ENCODE peak calls at places on chromosomes 3 and 15, in ten cellular contexts. L, B, Y, X, A, K, C, I, F and T are unnamed samples.

GRCh38 chr15:42854576-42854975 is 66.0 kb downstream of the TTBK2 start:
- DNase-seq in L (no peak), B (no peak), Y (no peak), X (no peak), A (no peak), K (no peak), C (no peak), I (no peak), F (no peak), T (no peak)

GRCh38 chr3:15903164-15903563 is 105.4 kb upstream of the ANKRD28 start:
- DNase-seq in L (no peak), B (no peak), Y (no peak), X (no peak), A (peak), K (no peak), C (no peak), I (no peak), F (no peak), T (no peak)

GRCh38 chr3:56799251-56799882 is 2.4 kb downstream of the ARHGEF3 start:
- DNase-seq in L (no peak), B (no peak), Y (no peak), X (no peak), A (peak), K (peak), C (no peak), I (no peak), F (no peak), T (peak)

GRCh38 chr3:57961828-57962447 is 46.3 kb upstream of the FLNB start:
- DNase-seq in L (no peak), B (no peak), Y (no peak), X (no peak), A (peak), K (no peak), C (no peak), I (no peak), F (no peak), T (peak)

GRCh38 chr15:57534279-57534678 is 57.4 kb upstream of the MYZAP start:
- DNase-seq in L (no peak), B (no peak), Y (no peak), X (no peak), A (no peak), K (no peak), C (no peak), I (no peak), F (no peak), T (no peak)

GRCh38 chr3:72255736-72256559 is 471.0 kb upstream of the PROK2 start:
- DNase-seq in L (no peak), B (no peak), Y (no peak), X (peak), A (peak), K (peak), C (no peak), I (no peak), F (no peak), T (no peak)

GRCh38 chr3:107916166-107916565 is 174.7 kb downstream of the CD47 start:
- DNase-seq in L (no peak), B (no peak), Y (no peak), X (no peak), A (no peak), K (no peak), C (no peak), I (no peak), F (no peak), T (no peak)

GRCh38 chr15:98809273-98809672 is 160.9 kb downstream of the IGF1R start:
- DNase-seq in L (no peak), B (no peak), Y (no peak), X (no peak), A (no peak), K (no peak), C (peak), I (no peak), F (no peak), T (no peak)

GRCh38 chr15:83698294-83698693 is 44.4 kb downstream of the ADAMTSL3 start:
- DNase-seq in L (no peak), B (no peak), Y (no peak), X (no peak), A (peak), K (no peak), C (no peak), I (no peak), F (no peak), T (no peak)

GRCh38 chr3:151908399-151908798 is 35.0 kb downstream of the SUCNR1 start:
- DNase-seq in L (no peak), B (no peak), Y (no peak), X (no peak), A (no peak), K (no peak), C (no peak), I (no peak), F (no peak), T (no peak)

GRCh38 chr3:196287066-196287404 is 491 bp downstream of the PCYT1A start:
- DNase-seq in L (no peak), B (no peak), Y (peak), X (peak), A (peak), K (no peak), C (no peak), I (no peak), F (no peak), T (peak)

GRCh38 chr15:22951381-22952280 is 28.5 kb downstream of the CYFIP1 start:
- DNase-seq in L (no peak), B (no peak), Y (no peak), X (no peak), A (no peak), K (no peak), C (no peak), I (no peak), F (no peak), T (no peak)

GRCh38 chr3:126743781-126744180 is 39.7 kb downstream of the CHCHD6 start:
- DNase-seq in L (no peak), B (no peak), Y (no peak), X (no peak), A (no peak), K (no peak), C (no peak), I (no peak), F (no peak), T (no peak)

GRCh38 chr3:23129817-23130216 is 73.3 kb upstream of the UBE2E2 start:
- DNase-seq in L (no peak), B (no peak), Y (no peak), X (no peak), A (no peak), K (peak), C (no peak), I (no peak), F (no peak), T (no peak)

GRCh38 chr3:153210660-153211059 is 48.6 kb downstream of the RAP2B start:
- DNase-seq in L (no peak), B (no peak), Y (no peak), X (no peak), A (no peak), K (no peak), C (no peak), I (no peak), F (no peak), T (no peak)

GRCh38 chr3:157239082-157239704 is 79.2 kb upstream of the CCNL1 start:
- DNase-seq in L (peak), B (peak), Y (peak), X (peak), A (peak), K (peak), C (peak), I (no peak), F (peak), T (peak)

GRCh38 chr3:191136347-191136746 is 62.7 kb upstream of the OSTN start:
- DNase-seq in L (no peak), B (no peak), Y (no peak), X (no peak), A (peak), K (no peak), C (no peak), I (no peak), F (no peak), T (no peak)

GRCh38 chr3:77325280-77325679 is 285.4 kb downstream of the ROBO2 start:
- DNase-seq in L (no peak), B (no peak), Y (no peak), X (no peak), A (no peak), K (no peak), C (no peak), I (no peak), F (no peak), T (no peak)